ENCODE peak calls at places on chromosome 20, in four cellular contexts. T, E, U and Z are unnamed samples.

GRCh38 chr20:54257090-54257816 is 49.4 kb downstream of the PFDN4 start:
- DNase-seq in T (peak; percentile 96), E (peak; percentile 97), U (peak; percentile 97), Z (peak; percentile 93)

GRCh38 chr20:60131375-60131774 is 173.2 kb downstream of the CDH26 start:
- DNase-seq in E (no peak), U (no peak), T (no peak), Z (no peak)

GRCh38 chr20:51687071-51687470 is 81.1 kb downstream of the ATP9A start:
- DNase-seq in T (peak; percentile 72), E (peak; percentile 88), U (peak; percentile 45), Z (peak; percentile 67)

GRCh38 chr20:62413896-62414481 is 6.9 kb upstream of the CABLES2 start:
- DNase-seq in E (no peak), U (no peak), T (no peak), Z (no peak)

GRCh38 chr20:38083338-38084048 is 49.9 kb downstream of the RPRD1B start:
- DNase-seq in T (no peak), E (peak; percentile 43), U (peak; percentile 47), Z (peak; percentile 25)

GRCh38 chr20:58504566-58504965 is 10.6 kb downstream of the APCDD1L start:
- DNase-seq in E (no peak), T (no peak), U (no peak), Z (no peak)

GRCh38 chr20:25477156-25477882 is 69.8 kb downstream of the GINS1 start:
- DNase-seq in E (no peak), T (no peak), U (no peak), Z (no peak)

GRCh38 chr20:34579191-34579661 is 20.7 kb downstream of the MAP1LC3A start:
- DNase-seq in E (peak; percentile 90), U (peak; percentile 87), T (peak; percentile 98), Z (peak; percentile 82)

GRCh38 chr20:14622796-14623195 is 285.4 kb upstream of the FLRT3 start:
- DNase-seq in T (peak; percentile 87), E (peak; percentile 5), U (peak; percentile 70), Z (peak; percentile 7)

GRCh38 chr20:16714242-16714641 is 15.6 kb upstream of the SNRPB2 start:
- DNase-seq in E (no peak), U (no peak), T (no peak), Z (no peak)

GRCh38 chr20:2859330-2860121 is 13.8 kb upstream of the PTPRA start:
- DNase-seq in T (no peak), U (no peak), E (peak; percentile 14), Z (peak; percentile 55)

GRCh38 chr20:59745201-59745600 is 140.9 kb downstream of the PHACTR3 start:
- DNase-seq in E (no peak), T (no peak), U (no peak), Z (no peak)

GRCh38 chr20:46631212-46631869 is 19.9 kb downstream of the SLC13A3 start:
- DNase-seq in T (peak; percentile 54), E (peak; percentile 40), U (peak; percentile 40), Z (no peak)

GRCh38 chr20:64101731-64102621 is 5.4 kb downstream of the NPBWR2 start:
- DNase-seq in E (no peak), T (peak; percentile 27), U (no peak), Z (no peak)
- H3K4me3 ChIP-seq in E (no peak overlapping the region), T (no peak overlapping the region), U (no peak overlapping the region), Z (no peak overlapping the region)

GRCh38 chr20:1364106-1364505 is 28.7 kb downstream of the FKBP1A start:
- DNase-seq in U (no peak), T (no peak), E (no peak), Z (no peak)

GRCh38 chr20:1357921-1358671 is 29.2 kb upstream of the SDCBP2 start:
- DNase-seq in T (no peak), E (peak; percentile 43), U (peak; percentile 76), Z (peak; percentile 62)

GRCh38 chr20:1362484-1362883 is 30.4 kb downstream of the FKBP1A start:
- DNase-seq in T (no peak), E (no peak), U (no peak), Z (no peak)

GRCh38 chr20:1363522-1363921 is 29.3 kb downstream of the FKBP1A start:
- DNase-seq in U (no peak), E (no peak), T (no peak), Z (no peak)

GRCh38 chr20:1360094-1360493 is 31.2 kb upstream of the SDCBP2 start:
- DNase-seq in T (no peak), U (no peak), E (no peak), Z (no peak)
- TF ChIP-seq CTCF in T (peak; percentile 2), U (peak; percentile 21), E (peak; percentile 19), Z (no peak)

DNA sequence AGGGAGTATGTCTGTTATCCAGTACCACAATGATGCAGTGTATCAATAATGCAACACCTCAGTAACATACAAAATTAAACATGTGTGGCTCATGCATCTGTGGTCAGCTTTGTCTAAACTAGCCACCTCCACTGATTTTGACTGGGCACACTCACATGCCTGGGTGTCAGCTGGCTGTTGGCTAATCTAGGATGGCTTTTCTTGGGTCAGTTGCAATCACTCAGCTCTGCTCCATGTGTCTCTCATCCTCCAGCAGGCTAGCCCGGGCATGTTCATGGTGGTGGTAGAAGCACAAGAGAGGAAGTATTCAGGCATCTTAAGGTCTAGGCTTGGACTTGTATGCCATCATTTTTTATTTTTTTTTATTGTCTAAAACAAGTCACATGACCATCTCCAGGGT is 59.3 kb upstream of the JAG1 start:
- DNase-seq in E (no peak), T (peak; percentile 97), U (no peak), Z (no peak)
- H3K4me3 ChIP-seq in E (no peak overlapping the region), T (no peak overlapping the region), U (no peak overlapping the region), Z (no peak overlapping the region)

DNA sequence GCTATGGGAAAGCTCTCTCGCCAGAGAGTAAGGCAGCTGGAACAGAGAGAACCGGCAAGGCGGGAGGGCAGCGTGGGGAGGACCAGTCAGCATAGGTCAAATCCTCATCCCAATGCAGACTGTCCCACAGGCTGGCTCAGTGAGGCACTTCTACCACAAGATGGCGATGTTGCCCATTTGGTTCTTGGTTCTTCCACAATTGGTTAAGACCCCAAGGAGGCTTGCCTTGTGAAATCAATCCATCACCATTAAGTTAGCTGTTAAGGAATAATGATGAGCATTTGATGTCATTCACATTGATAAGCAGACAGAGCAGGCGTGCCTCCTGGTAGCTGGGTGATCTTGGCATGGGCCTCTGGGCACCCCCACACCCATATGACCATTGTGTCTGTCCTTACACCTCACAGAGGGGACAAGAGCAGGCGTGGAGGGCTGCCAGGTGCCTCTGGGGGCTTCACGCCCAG is 2.4 kb downstream of the CSTL1 start:
- DNase-seq in U (peak; percentile 87), T (peak; percentile 73), E (peak; percentile 89), Z (peak; percentile 69)
- TF ChIP-seq CTCF in U (peak; percentile 95), T (peak; percentile 95), E (peak; percentile 90), Z (peak; percentile 97)

GRCh38 chr20:4855555-4855954 is 133.8 kb downstream of the PRND start:
- DNase-seq in E (no peak), T (no peak), U (no peak), Z (no peak)
- H3K4me3 ChIP-seq in E (no peak overlapping the region), T (no peak overlapping the region), U (no peak overlapping the region), Z (no peak overlapping the region)

GRCh38 chr20:4261333-4262284 is 246.3 kb upstream of the RNF24 start:
- DNase-seq in E (peak; percentile 28), U (peak; percentile 58), T (peak; percentile 54), Z (peak; percentile 63)
- TF ChIP-seq CTCF in E (no peak), U (peak; percentile 18), T (no peak), Z (peak; percentile 13)

GRCh38 chr20:18906046-18906445 is 92.5 kb downstream of the SCP2D1 start:
- DNase-seq in E (no peak), T (no peak), U (no peak), Z (no peak)
- H3K4me3 ChIP-seq in E (no peak overlapping the region), T (no peak overlapping the region), U (no peak overlapping the region), Z (no peak overlapping the region)

GRCh38 chr20:21632031-21632430 is 73.4 kb upstream of the PAX1 start:
- DNase-seq in U (no peak), E (no peak), T (no peak), Z (no peak)
- TF ChIP-seq CTCF in U (no peak), E (no peak), T (no peak), Z (no peak)

GRCh38 chr20:49982346-49983122 is at the start of gene SNAI1:
- DNase-seq in T (peak; percentile 87), U (peak; percentile 90), E (peak; percentile 86), Z (peak; percentile 77)

GRCh38 chr20:49983123-49983847 is 505 bp downstream of the SNAI1 start:
- DNase-seq in E (peak; percentile 19), U (no peak), T (no peak), Z (no peak)

GRCh38 chr20:49981218-49982071 is 1.3 kb upstream of the SNAI1 start:
- DNase-seq in T (no peak), E (no peak), U (no peak), Z (no peak)

GRCh38 chr20:49980140-49981008 is 2.4 kb upstream of the SNAI1 start:
- DNase-seq in U (no peak), T (no peak), E (no peak), Z (no peak)

DNA sequence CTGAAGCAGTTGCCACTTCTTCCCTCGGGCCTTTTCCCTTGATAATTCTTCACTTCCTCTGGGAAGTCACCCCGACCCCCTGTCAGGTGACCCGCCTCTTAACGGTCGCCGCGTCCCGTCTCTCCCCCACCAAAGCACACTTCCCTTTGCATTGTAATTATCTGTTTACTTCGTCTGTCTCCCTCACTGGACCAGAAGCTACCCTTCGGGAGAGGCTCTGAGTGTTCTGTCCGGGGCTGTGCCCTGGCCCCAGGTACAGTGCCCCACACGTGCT is 771 bp upstream of the SNAI1 start:
- DNase-seq in T (no peak), U (no peak), E (no peak), Z (no peak)
- H3K4me3 ChIP-seq in T (no peak overlapping the region), U (no peak overlapping the region), E (peak overlapping the region; percentile 45), Z (peak overlapping the region; percentile 12)